ENCODE peak calls at places on chromosomes 5 and 9, in eight cellular contexts. X is A549; N is smooth muscle cell of the brain vasculature; A is activated T-helper 1 cell treated with Interleukin-2 at 50 U/mL for 16 hours; Z is activated CD4-positive, alpha-beta memory T cell treated with anti-CD3 and anti-CD28 coated beads for 36 hours; P is Daoy; G is Ammon's horn; V is HFFc6. Q is an unnamed sample.

GRCh38 chr9:69027355-69028097 is 8.0 kb upstream of the FXN start:
- DNase-seq in X (peak), N (no peak), A (no peak), Z (peak), P (peak), G (peak), V (peak), Q (peak)

GRCh38 chr5:150085191-150085912 is 1.0 kb downstream of the CSF1R start:
- DNase-seq in X (no peak), N (no peak), A (no peak), Z (no peak), P (no peak), G (no peak), V (no peak), Q (no peak)

GRCh38 chr9:1978941-1979340 is 36.2 kb upstream of the SMARCA2 start:
- DNase-seq in X (no peak), N (no peak), A (no peak), Z (no peak), P (peak), G (no peak), V (peak), Q (no peak)

GRCh38 chr5:151023047-151023615 is 2.7 kb downstream of the GPX3 start:
- DNase-seq in X (no peak), N (no peak), A (no peak), Z (no peak), P (peak), G (peak), V (no peak), Q (no peak)

GRCh38 chr5:150202501-150202900 is 12.6 kb downstream of the SLC6A7 start:
- DNase-seq in X (no peak), N (no peak), A (no peak), Z (no peak), P (no peak), G (no peak), V (no peak), Q (no peak)

GRCh38 chr9:110206388-110206787 is 1.6 kb downstream of the C9orf152 start:
- DNase-seq in X (no peak), N (no peak), A (no peak), Z (no peak), P (no peak), G (no peak), V (no peak), Q (no peak)

GRCh38 chr5:177432143-177432904 is 5.8 kb downstream of the GRK6 start:
- DNase-seq in X (no peak), N (no peak), A (no peak), Z (peak), P (no peak), G (peak), V (no peak), Q (no peak)

GRCh38 chr5:149419532-149420485 is 40.7 kb upstream of the IL17B start:
- DNase-seq in X (no peak), N (no peak), A (no peak), Z (no peak), P (no peak), G (no peak), V (no peak), Q (no peak)

GRCh38 chr9:77839459-77840140 is 191.5 kb upstream of the GNA14 start:
- DNase-seq in X (peak), N (peak), A (no peak), Z (no peak), P (peak), G (no peak), V (peak), Q (no peak)

GRCh38 chr9:131609116-131609830 is 64.0 kb downstream of the PRRT1B start:
- DNase-seq in X (no peak), N (no peak), A (no peak), Z (no peak), P (peak), G (peak), V (peak), Q (peak)

GRCh38 chr9:136546697-136547481 is 1.0 kb upstream of the NOTCH1 start:
- DNase-seq in X (peak), N (no peak), A (peak), Z (peak), P (peak), G (peak), V (no peak), Q (no peak)

GRCh38 chr9:72155282-72155677 is 6.0 kb downstream of the GDA start:
- DNase-seq in X (no peak), N (no peak), A (no peak), Z (no peak), P (no peak), G (no peak), V (no peak), Q (no peak)

GRCh38 chr9:114880276-114880891 is 50.0 kb downstream of the TNFSF8 start:
- DNase-seq in X (no peak), N (no peak), A (no peak), Z (no peak), P (no peak), G (no peak), V (no peak), Q (no peak)

GRCh38 chr5:98872679-98873078 is 56.1 kb downstream of the CHD1 start:
- DNase-seq in X (no peak), N (no peak), A (no peak), Z (no peak), P (no peak), G (no peak), V (peak), Q (no peak)